ENCODE peak calls at places on chromosomes 4 and X, in eight cellular contexts. One of them, this sample, is unnamed.

GRCh38 chr4:169229571-169230028 is 41.2 kb downstream of the SH3RF1 start:
- DNase-seq in AG04450: peak
- DNase-seq in stomach: no peak
- DNase-seq in IMR-90: peak
- DNase-seq in MM.1S: no peak
- DNase-seq in DND-41: no peak
- DNase-seq in foreskin fibroblast: peak
- DNase-seq in BJ: peak
- DNase-seq in this sample: peak

GRCh38 chrX:119990995-119991787 is 47.6 kb upstream of the NKAP start:
- DNase-seq in MM.1S: no peak
- DNase-seq in stomach: no peak
- DNase-seq in DND-41: no peak
- DNase-seq in IMR-90: no peak
- DNase-seq in BJ: no peak
- DNase-seq in AG04450: no peak
- DNase-seq in foreskin fibroblast: peak
- DNase-seq in this sample: no peak

GRCh38 chr4:98833384-98833783 is 95.5 kb downstream of the EIF4E start:
- DNase-seq in BJ: no peak
- DNase-seq in IMR-90: no peak
- DNase-seq in DND-41: no peak
- DNase-seq in AG04450: no peak
- DNase-seq in stomach: no peak
- DNase-seq in MM.1S: no peak
- DNase-seq in foreskin fibroblast: no peak
- DNase-seq in this sample: no peak

GRCh38 chr4:1347410-1347864 is 429 bp downstream of the UVSSA start:
- DNase-seq in stomach: peak
- DNase-seq in MM.1S: peak
- DNase-seq in foreskin fibroblast: peak
- DNase-seq in DND-41: no peak
- DNase-seq in IMR-90: peak
- DNase-seq in AG04450: peak
- DNase-seq in BJ: no peak
- DNase-seq in this sample: peak

GRCh38 chr4:20538922-20539321 is 161.3 kb upstream of the PACRGL start:
- DNase-seq in IMR-90: no peak
- DNase-seq in stomach: no peak
- DNase-seq in foreskin fibroblast: no peak
- DNase-seq in DND-41: no peak
- DNase-seq in MM.1S: no peak
- DNase-seq in BJ: no peak
- DNase-seq in AG04450: no peak
- DNase-seq in this sample: no peak

GRCh38 chr4:96099031-96099430 is 259.1 kb downstream of the PDHA2 start:
- DNase-seq in stomach: no peak
- DNase-seq in MM.1S: no peak
- DNase-seq in IMR-90: no peak
- DNase-seq in AG04450: no peak
- DNase-seq in foreskin fibroblast: no peak
- DNase-seq in DND-41: no peak
- DNase-seq in BJ: no peak
- DNase-seq in this sample: no peak

GRCh38 chrX:27276751-27277150 is 186.4 kb downstream of the PPP4R3C start:
- DNase-seq in stomach: no peak
- DNase-seq in BJ: no peak
- DNase-seq in foreskin fibroblast: peak
- DNase-seq in AG04450: no peak
- DNase-seq in IMR-90: no peak
- DNase-seq in MM.1S: no peak
- DNase-seq in DND-41: no peak
- DNase-seq in this sample: no peak

GRCh38 chr4:145234086-145234694 is 53.8 kb upstream of the OTUD4 start:
- DNase-seq in DND-41: peak
- DNase-seq in IMR-90: peak
- DNase-seq in MM.1S: peak
- DNase-seq in foreskin fibroblast: peak
- DNase-seq in stomach: peak
- DNase-seq in BJ: no peak
- DNase-seq in AG04450: peak
- DNase-seq in this sample: peak

GRCh38 chr4:91590242-91590641 is 713.5 kb upstream of the GRID2 start:
- DNase-seq in DND-41: no peak
- DNase-seq in IMR-90: no peak
- DNase-seq in MM.1S: no peak
- DNase-seq in BJ: no peak
- DNase-seq in foreskin fibroblast: no peak
- DNase-seq in stomach: no peak
- DNase-seq in AG04450: no peak
- DNase-seq in this sample: no peak

GRCh38 chrX:56382278-56382677 is 150.1 kb downstream of the KLF8 start:
- DNase-seq in AG04450: no peak
- DNase-seq in DND-41: no peak
- DNase-seq in foreskin fibroblast: no peak
- DNase-seq in stomach: no peak
- DNase-seq in MM.1S: no peak
- DNase-seq in IMR-90: no peak
- DNase-seq in BJ: no peak
- DNase-seq in this sample: no peak

DNA sequence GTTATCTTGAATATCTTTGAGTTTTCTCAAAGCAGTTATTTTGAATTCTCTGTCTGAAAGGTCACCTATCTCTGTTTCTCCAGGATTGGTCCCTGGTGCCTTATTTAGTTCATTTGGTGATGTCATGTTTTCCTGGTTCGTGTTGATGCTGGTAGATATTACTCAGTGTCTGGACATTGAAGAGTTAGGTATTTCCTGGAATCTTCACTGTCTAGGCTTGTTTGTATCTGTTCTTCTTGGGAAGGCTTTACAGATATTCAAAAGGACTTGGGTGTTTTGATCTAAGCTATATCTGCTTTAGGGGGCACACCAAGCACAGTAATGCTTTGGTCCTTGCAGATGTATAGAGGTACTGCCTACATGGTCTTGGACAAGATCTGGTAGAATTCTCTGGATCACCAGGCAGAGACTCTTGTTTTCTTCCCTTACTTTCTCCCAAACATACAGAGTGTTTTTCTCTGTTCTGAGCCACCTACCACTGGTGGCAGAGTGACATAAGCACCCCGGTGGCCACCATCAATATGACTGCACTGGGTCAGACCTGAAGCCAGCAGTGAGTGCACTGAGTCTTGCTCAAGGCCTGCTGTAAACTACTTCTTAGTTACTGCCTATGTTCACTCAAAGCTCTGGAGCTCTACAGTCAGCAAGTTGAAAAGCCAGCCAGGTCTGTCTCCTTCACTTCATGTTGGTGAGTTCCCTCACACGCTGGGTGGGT is 193.5 kb upstream of the AMOT start:
- DNase-seq in DND-41: no peak
- DNase-seq in AG04450: no peak
- DNase-seq in MM.1S: no peak
- DNase-seq in BJ: no peak
- DNase-seq in foreskin fibroblast: no peak
- DNase-seq in stomach: no peak
- DNase-seq in IMR-90: no peak
- DNase-seq in this sample: no peak
- TF ChIP-seq CTCF in DND-41: no peak
- TF ChIP-seq CTCF in AG04450: no peak
- TF ChIP-seq CTCF in MM.1S: no peak
- TF ChIP-seq CTCF in BJ: no peak
- TF ChIP-seq CTCF in foreskin fibroblast: no peak
- TF ChIP-seq CTCF in stomach: no peak
- TF ChIP-seq CTCF in IMR-90: no peak
- TF ChIP-seq CTCF in this sample: no peak

DNA sequence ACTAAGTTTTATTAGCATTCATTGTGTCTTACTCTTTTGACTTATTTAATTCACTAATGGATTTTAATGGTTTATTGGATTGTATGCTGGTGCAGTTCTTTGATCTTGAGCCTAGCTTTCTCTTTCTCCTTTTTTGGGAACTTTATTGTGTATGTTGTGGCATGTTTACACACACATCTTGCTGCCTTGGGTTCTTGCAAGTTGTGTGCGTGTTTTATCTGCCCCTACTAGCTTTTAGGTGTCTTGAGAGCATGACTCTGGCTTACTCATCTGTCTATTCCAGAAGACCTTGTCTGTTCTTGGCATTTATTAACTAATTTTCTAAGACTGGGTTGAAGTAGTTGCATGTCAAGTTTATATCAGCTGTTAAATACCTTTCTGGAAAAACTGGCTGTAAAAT is 2.7 kb downstream of the TMEM165 start:
- DNase-seq in DND-41: no peak
- DNase-seq in MM.1S: no peak
- DNase-seq in BJ: peak
- DNase-seq in IMR-90: peak
- DNase-seq in foreskin fibroblast: peak
- DNase-seq in stomach: no peak
- DNase-seq in AG04450: no peak
- DNase-seq in this sample: peak
- H3K4me3 ChIP-seq in DND-41: peak
- H3K4me3 ChIP-seq in MM.1S: peak
- H3K4me3 ChIP-seq in BJ: peak
- H3K4me3 ChIP-seq in IMR-90: peak
- H3K4me3 ChIP-seq in foreskin fibroblast: peak
- H3K4me3 ChIP-seq in stomach: peak
- H3K4me3 ChIP-seq in AG04450: peak
- H3K4me3 ChIP-seq in this sample: peak

DNA sequence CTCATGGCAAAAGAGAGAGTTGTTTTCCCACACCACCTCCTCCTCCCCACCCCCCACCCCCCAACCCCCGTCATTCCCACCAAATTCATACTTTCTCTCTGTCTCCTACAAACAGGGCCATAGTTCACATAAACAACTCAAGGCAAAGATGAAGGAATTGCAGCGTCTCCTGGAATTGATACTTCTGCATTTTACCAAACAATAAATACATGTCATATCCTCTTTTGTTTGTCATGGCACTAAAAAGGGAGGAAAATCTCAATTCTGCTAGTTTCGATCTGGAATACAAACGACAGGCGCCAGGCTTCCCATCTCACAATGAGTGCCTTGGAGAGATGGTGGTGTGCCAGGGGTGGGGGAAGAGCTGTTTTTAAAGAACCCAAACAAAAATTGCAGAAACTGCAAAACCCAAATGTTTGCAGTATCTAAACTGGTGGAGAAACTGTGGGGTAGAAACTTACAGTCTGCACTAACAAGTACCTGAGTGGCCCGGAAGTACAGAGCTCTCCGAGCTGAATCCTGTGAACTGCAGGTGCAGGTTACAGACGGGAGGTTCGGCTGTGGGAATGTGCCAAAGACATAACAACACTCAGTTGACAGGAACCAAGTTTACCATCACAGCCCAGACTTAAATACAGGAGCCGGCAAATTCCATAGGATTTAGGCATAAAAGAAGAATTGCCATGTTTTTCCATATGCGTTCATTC is 53.0 kb upstream of the KLF3 start:
- DNase-seq in DND-41: no peak
- DNase-seq in AG04450: no peak
- DNase-seq in MM.1S: peak
- DNase-seq in IMR-90: no peak
- DNase-seq in BJ: no peak
- DNase-seq in foreskin fibroblast: no peak
- DNase-seq in stomach: peak
- DNase-seq in this sample: no peak
- TF ChIP-seq CTCF in DND-41: no peak
- TF ChIP-seq CTCF in AG04450: no peak
- TF ChIP-seq CTCF in MM.1S: no peak
- TF ChIP-seq CTCF in IMR-90: no peak
- TF ChIP-seq CTCF in BJ: no peak
- TF ChIP-seq CTCF in foreskin fibroblast: no peak
- TF ChIP-seq CTCF in stomach: no peak
- TF ChIP-seq CTCF in this sample: no peak

GRCh38 chr4:11338990-11339782 is 89.5 kb downstream of the HS3ST1 start:
- DNase-seq in MM.1S: no peak
- DNase-seq in stomach: no peak
- DNase-seq in foreskin fibroblast: no peak
- DNase-seq in IMR-90: no peak
- DNase-seq in DND-41: no peak
- DNase-seq in AG04450: no peak
- DNase-seq in BJ: no peak
- DNase-seq in this sample: no peak

GRCh38 chr4:11337287-11337686 is 91.4 kb downstream of the HS3ST1 start:
- DNase-seq in DND-41: no peak
- DNase-seq in BJ: no peak
- DNase-seq in IMR-90: no peak
- DNase-seq in AG04450: no peak
- DNase-seq in stomach: no peak
- DNase-seq in MM.1S: peak
- DNase-seq in foreskin fibroblast: no peak
- DNase-seq in this sample: no peak

GRCh38 chr4:11342401-11342800 is 86.3 kb downstream of the HS3ST1 start:
- DNase-seq in BJ: no peak
- DNase-seq in foreskin fibroblast: no peak
- DNase-seq in AG04450: no peak
- DNase-seq in MM.1S: no peak
- DNase-seq in stomach: no peak
- DNase-seq in DND-41: no peak
- DNase-seq in IMR-90: no peak
- DNase-seq in this sample: no peak

GRCh38 chr4:11341337-11342043 is 87.2 kb downstream of the HS3ST1 start:
- DNase-seq in BJ: no peak
- DNase-seq in AG04450: no peak
- DNase-seq in IMR-90: no peak
- DNase-seq in foreskin fibroblast: no peak
- DNase-seq in DND-41: no peak
- DNase-seq in MM.1S: no peak
- DNase-seq in stomach: no peak
- DNase-seq in this sample: no peak

GRCh38 chr4:11336435-11336834 is 92.3 kb downstream of the HS3ST1 start:
- DNase-seq in IMR-90: no peak
- DNase-seq in BJ: no peak
- DNase-seq in MM.1S: no peak
- DNase-seq in DND-41: no peak
- DNase-seq in stomach: no peak
- DNase-seq in foreskin fibroblast: no peak
- DNase-seq in AG04450: no peak
- DNase-seq in this sample: no peak
- H3K4me3 ChIP-seq in IMR-90: no peak
- H3K4me3 ChIP-seq in BJ: no peak
- H3K4me3 ChIP-seq in MM.1S: no peak
- H3K4me3 ChIP-seq in DND-41: no peak
- H3K4me3 ChIP-seq in stomach: no peak
- H3K4me3 ChIP-seq in foreskin fibroblast: no peak
- H3K4me3 ChIP-seq in AG04450: no peak
- H3K4me3 ChIP-seq in this sample: no peak

GRCh38 chrX:129346574-129346973 is 176.7 kb downstream of the SMARCA1 start:
- DNase-seq in AG04450: no peak
- DNase-seq in IMR-90: no peak
- DNase-seq in BJ: no peak
- DNase-seq in DND-41: no peak
- DNase-seq in MM.1S: no peak
- DNase-seq in stomach: no peak
- DNase-seq in foreskin fibroblast: no peak
- DNase-seq in this sample: no peak

GRCh38 chrX:129347291-129347690 is 176.0 kb downstream of the SMARCA1 start:
- DNase-seq in foreskin fibroblast: no peak
- DNase-seq in BJ: no peak
- DNase-seq in IMR-90: no peak
- DNase-seq in DND-41: no peak
- DNase-seq in AG04450: no peak
- DNase-seq in stomach: no peak
- DNase-seq in MM.1S: no peak
- DNase-seq in this sample: no peak
- TF ChIP-seq CTCF in foreskin fibroblast: no peak
- TF ChIP-seq CTCF in BJ: no peak
- TF ChIP-seq CTCF in IMR-90: no peak
- TF ChIP-seq CTCF in DND-41: peak
- TF ChIP-seq CTCF in AG04450: no peak
- TF ChIP-seq CTCF in stomach: no peak
- TF ChIP-seq CTCF in MM.1S: peak
- TF ChIP-seq CTCF in this sample: no peak